ENCODE peak calls at places on chromosomes 5 and 9, in seven cellular contexts. X is A549, U is adrenal gland, O is HCT116, F is lower lobe of right lung, A is dorsolateral prefrontal cortex, L is A673. G is an unnamed sample.

GRCh38 chr9:135698767-135699166 is 514 bp downstream of the SOHLH1 start:
- DNase-seq in X (no peak), U (no peak), O (no peak), F (no peak), A (no peak), L (no peak), G (no peak)

GRCh38 chr9:95088421-95089161 is 228.9 kb downstream of the FANCC start:
- DNase-seq in X (no peak), U (no peak), O (no peak), F (no peak), A (no peak), L (no peak), G (no peak)

GRCh38 chr5:13412040-13412595 is 532.4 kb downstream of the DNAH5 start:
- DNase-seq in X (no peak), U (no peak), O (no peak), F (no peak), A (no peak), L (no peak), G (no peak)

GRCh38 chr9:86500667-86501435 is 146.6 kb upstream of the TUT7 start:
- DNase-seq in X (no peak), U (no peak), O (no peak), F (no peak), A (no peak), L (no peak), G (no peak)

GRCh38 chr5:134572811-134573210 is 47.3 kb downstream of the JADE2 start:
- DNase-seq in X (no peak), U (no peak), O (no peak), F (no peak), A (no peak), L (no peak), G (no peak)

GRCh38 chr5:10149911-10150310 is 99.8 kb downstream of the ATPSCKMT start:
- DNase-seq in X (no peak), U (no peak), O (no peak), F (no peak), A (no peak), L (no peak), G (no peak)

GRCh38 chr9:22142681-22143080 is 133.6 kb upstream of the CDKN2B start:
- DNase-seq in X (no peak), U (no peak), O (no peak), F (no peak), A (no peak), L (no peak), G (no peak)

GRCh38 chr5:35675392-35675791 is 57.7 kb downstream of the SPEF2 start:
- DNase-seq in X (no peak), U (no peak), O (no peak), F (no peak), A (no peak), L (no peak), G (no peak)

GRCh38 chr9:14687042-14687719 is 6.1 kb downstream of the ZDHHC21 start:
- DNase-seq in X (no peak), U (no peak), O (no peak), F (no peak), A (no peak), L (no peak), G (no peak)

GRCh38 chr5:179217956-179218355 is 127.3 kb downstream of the ADAMTS2 start:
- DNase-seq in X (no peak), U (no peak), O (no peak), F (no peak), A (no peak), L (no peak), G (no peak)

GRCh38 chr5:178069909-178070308 is 43.4 kb upstream of the N4BP3 start:
- DNase-seq in X (peak; percentile 36), U (no peak), O (peak; percentile 35), F (no peak), A (peak; percentile 58), L (peak; percentile 45), G (peak; percentile 36)

GRCh38 chr5:106076655-106077054 is 1594.1 kb downstream of the EFNA5 start:
- DNase-seq in X (no peak), U (no peak), O (no peak), F (no peak), A (no peak), L (no peak), G (no peak)

GRCh38 chr5:140181002-140181483 is 6.1 kb downstream of the CYSTM1 start:
- DNase-seq in X (no peak), U (no peak), O (no peak), F (no peak), A (no peak), L (no peak), G (no peak)

GRCh38 chr5:33595303-33595702 is 154.5 kb downstream of the TARS1 start:
- DNase-seq in X (no peak), U (no peak), O (no peak), F (no peak), A (no peak), L (peak; percentile 6), G (no peak)

GRCh38 chr5:120228262-120229031 is 235.7 kb upstream of the PRR16 start:
- DNase-seq in X (no peak), U (no peak), O (peak; percentile 2), F (no peak), A (no peak), L (peak; percentile 1), G (no peak)

DNA sequence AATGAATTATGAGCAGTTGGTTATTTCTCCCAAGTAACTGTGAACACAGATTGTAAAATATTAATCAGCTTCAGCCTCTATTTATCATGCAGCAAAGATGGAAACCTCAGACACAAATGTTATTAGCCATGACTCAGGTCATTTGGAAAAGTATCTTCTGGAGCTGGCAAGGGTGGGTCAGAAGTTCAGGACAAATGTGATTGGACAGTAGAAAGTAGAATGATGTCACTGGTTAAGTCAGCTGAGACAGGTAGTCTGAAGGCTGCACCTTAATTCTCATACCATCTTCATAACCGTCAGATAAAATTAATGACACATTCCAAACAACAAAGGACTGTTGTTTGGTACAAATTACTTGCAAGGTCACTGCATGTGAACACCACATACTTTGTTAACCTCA is 140.2 kb downstream of the EMB start:
- DNase-seq in X (no peak), U (no peak), O (peak; percentile 27), F (no peak), A (no peak), L (no peak), G (no peak)
- H3K27ac ChIP-seq in X (no peak overlapping the region), U (no peak overlapping the region), O (no peak overlapping the region), F (no peak overlapping the region), A (no peak overlapping the region), L (no peak overlapping the region), G (no peak overlapping the region)

GRCh38 chr9:93129691-93130500 is 4.2 kb downstream of the NINJ1 start:
- DNase-seq in X (no peak), U (peak; percentile 77), O (no peak), F (no peak), A (no peak), L (no peak), G (no peak)

GRCh38 chr9:93129286-93129685 is 4.8 kb downstream of the NINJ1 start:
- DNase-seq in X (no peak), U (peak; percentile 82), O (no peak), F (no peak), A (no peak), L (no peak), G (no peak)

GRCh38 chr9:93131599-93132286 is 2.3 kb downstream of the NINJ1 start:
- DNase-seq in X (no peak), U (no peak), O (no peak), F (no peak), A (no peak), L (no peak), G (no peak)

GRCh38 chr9:93132287-93132927 is 1.6 kb downstream of the NINJ1 start:
- DNase-seq in X (peak; percentile 46), U (peak; percentile 96), O (no peak), F (no peak), A (no peak), L (no peak), G (peak; percentile 73)

GRCh38 chr9:93130861-93131481 is 3.1 kb downstream of the NINJ1 start:
- DNase-seq in X (no peak), U (peak; percentile 87), O (no peak), F (no peak), A (no peak), L (no peak), G (no peak)
- H3K4me3 ChIP-seq in X (no peak overlapping the region), U (no peak overlapping the region), O (no peak overlapping the region), F (no peak overlapping the region), A (peak overlapping the region; percentile 80), L (no peak overlapping the region), G (no peak overlapping the region)

DNA sequence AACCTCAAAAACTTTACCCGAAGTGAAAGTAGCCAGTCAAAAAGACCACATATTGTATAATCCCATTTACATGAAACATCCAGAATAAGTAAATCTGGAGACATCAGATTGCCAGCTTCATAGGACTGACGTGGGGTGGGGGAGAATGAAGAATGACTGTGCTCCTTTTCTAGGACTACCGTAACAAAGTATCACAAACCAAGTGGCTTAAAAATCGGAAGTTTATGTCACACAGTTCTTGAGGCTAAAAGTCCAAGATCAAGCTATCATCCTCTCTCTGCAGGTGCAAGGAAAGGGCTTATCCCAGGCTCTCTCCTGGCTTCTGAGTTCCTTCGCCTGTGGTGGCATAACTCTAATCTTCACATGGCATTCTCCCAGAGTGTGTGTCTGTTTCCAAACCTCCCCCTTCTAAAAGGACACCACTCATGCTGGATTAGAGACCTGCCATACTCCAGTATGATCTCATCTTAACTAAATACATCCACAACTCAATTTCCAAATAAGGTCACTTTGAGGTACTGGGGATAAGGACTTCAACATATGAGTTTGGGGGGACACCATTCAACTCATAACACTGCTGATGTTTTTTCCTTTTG is 25.5 kb downstream of the ADAM19 start:
- DNase-seq in X (no peak), U (no peak), O (no peak), F (no peak), A (no peak), L (no peak), G (no peak)
- H3K27ac ChIP-seq in X (no peak overlapping the region), U (no peak overlapping the region), O (no peak overlapping the region), F (no peak overlapping the region), A (no peak overlapping the region), L (no peak overlapping the region), G (no peak overlapping the region)

GRCh38 chr5:74099538-74099937 is 473.5 kb downstream of the ARHGEF28 start:
- DNase-seq in X (no peak), U (no peak), O (no peak), F (no peak), A (no peak), L (no peak), G (no peak)
- H3K4me3 ChIP-seq in X (no peak overlapping the region), U (no peak overlapping the region), O (no peak overlapping the region), F (no peak overlapping the region), A (no peak overlapping the region), L (no peak overlapping the region), G (no peak overlapping the region)

GRCh38 chr5:172837640-172838039 is 3.6 kb downstream of the ERGIC1 start:
- DNase-seq in X (no peak), U (peak; percentile 91), O (no peak), F (peak; percentile 93), A (no peak), L (no peak), G (no peak)
- H3K27ac ChIP-seq in X (no peak overlapping the region), U (peak overlapping the region; percentile 92), O (no peak overlapping the region), F (peak overlapping the region; percentile 73), A (peak overlapping the region; percentile 71), L (no peak overlapping the region), G (no peak overlapping the region)

G was measured in cardiac muscle cell.